ENCODE peak calls at places on chromosomes 16 and 17, in six cellular contexts. One of them, this sample, is unnamed.
A peak's percentile ranks its signal among the peaks of the same experiment; 100 is the strongest.

GRCh38 chr16:49838361-49838638 is 17.6 kb downstream of the ZNF423 start:
- DNase-seq in HCT116: no peak
- DNase-seq in K562: no peak
- DNase-seq in H1: no peak
- DNase-seq in NT2/D1: no peak
- DNase-seq in GM12878: no peak
- DNase-seq in this sample: no peak

GRCh38 chr17:62859146-62859545 is 51.0 kb upstream of the MARCHF10 start:
- DNase-seq in H1: peak; percentile 11
- DNase-seq in NT2/D1: no peak
- DNase-seq in K562: no peak
- DNase-seq in GM12878: no peak
- DNase-seq in HCT116: no peak
- DNase-seq in this sample: no peak

GRCh38 chr17:1181769-1182137 is 2.0 kb upstream of the ABR start:
- DNase-seq in GM12878: no peak
- DNase-seq in HCT116: no peak
- DNase-seq in NT2/D1: no peak
- DNase-seq in H1: no peak
- DNase-seq in K562: no peak
- DNase-seq in this sample: no peak

GRCh38 chr17:43342601-43342905 is 56.2 kb upstream of the ARL4D start:
- DNase-seq in K562: no peak
- DNase-seq in H1: no peak
- DNase-seq in GM12878: no peak
- DNase-seq in NT2/D1: no peak
- DNase-seq in HCT116: no peak
- DNase-seq in this sample: no peak

GRCh38 chr17:81249233-81250040 is 10.3 kb downstream of the NDUFAF8 start:
- DNase-seq in H1: no peak
- DNase-seq in NT2/D1: no peak
- DNase-seq in GM12878: no peak
- DNase-seq in K562: no peak
- DNase-seq in HCT116: no peak
- DNase-seq in this sample: peak; percentile 32

GRCh38 chr17:10429416-10430045 is 7.8 kb upstream of the MYH8 start:
- DNase-seq in H1: no peak
- DNase-seq in HCT116: no peak
- DNase-seq in GM12878: no peak
- DNase-seq in K562: no peak
- DNase-seq in NT2/D1: no peak
- DNase-seq in this sample: no peak

GRCh38 chr16:22671301-22672076 is 142.5 kb upstream of the HS3ST2 start:
- DNase-seq in K562: no peak
- DNase-seq in GM12878: no peak
- DNase-seq in H1: peak; percentile 48
- DNase-seq in NT2/D1: no peak
- DNase-seq in HCT116: no peak
- DNase-seq in this sample: no peak

GRCh38 chr17:81551458-81552243 is 502 bp downstream of the FAAP100 start:
- DNase-seq in NT2/D1: no peak
- DNase-seq in K562: peak; percentile 84
- DNase-seq in H1: no peak
- DNase-seq in HCT116: no peak
- DNase-seq in GM12878: no peak
- DNase-seq in this sample: peak; percentile 47

GRCh38 chr17:44844390-44844830 is 3.3 kb upstream of the HIGD1B start:
- DNase-seq in NT2/D1: no peak
- DNase-seq in GM12878: no peak
- DNase-seq in H1: no peak
- DNase-seq in HCT116: no peak
- DNase-seq in K562: no peak
- DNase-seq in this sample: peak; percentile 35

GRCh38 chr16:69872888-69873287 is 78.2 kb upstream of the CLEC18A start:
- DNase-seq in NT2/D1: no peak
- DNase-seq in H1: no peak
- DNase-seq in K562: no peak
- DNase-seq in HCT116: no peak
- DNase-seq in GM12878: no peak
- DNase-seq in this sample: no peak

GRCh38 chr16:19481769-19482168 is 40.1 kb downstream of the GDE1 start:
- DNase-seq in H1: no peak
- DNase-seq in GM12878: no peak
- DNase-seq in HCT116: no peak
- DNase-seq in K562: no peak
- DNase-seq in NT2/D1: no peak
- DNase-seq in this sample: no peak

GRCh38 chr17:41131979-41132378 is 8.0 kb upstream of the KRTAP4-12 start:
- DNase-seq in H1: no peak
- DNase-seq in NT2/D1: no peak
- DNase-seq in GM12878: no peak
- DNase-seq in K562: no peak
- DNase-seq in HCT116: peak; percentile 77
- DNase-seq in this sample: peak; percentile 23

GRCh38 chr16:78097522-78097921 is 1.9 kb upstream of the WWOX start:
- DNase-seq in HCT116: no peak
- DNase-seq in K562: no peak
- DNase-seq in H1: no peak
- DNase-seq in NT2/D1: no peak
- DNase-seq in GM12878: no peak
- DNase-seq in this sample: no peak

GRCh38 chr17:33046361-33047255 is 55.0 kb downstream of the SPACA3 start:
- DNase-seq in H1: no peak
- DNase-seq in K562: no peak
- DNase-seq in NT2/D1: no peak
- DNase-seq in HCT116: no peak
- DNase-seq in GM12878: no peak
- DNase-seq in this sample: no peak

GRCh38 chr17:37742762-37743611 is 1.9 kb downstream of the HNF1B start:
- DNase-seq in GM12878: no peak
- DNase-seq in K562: no peak
- DNase-seq in HCT116: no peak
- DNase-seq in NT2/D1: no peak
- DNase-seq in H1: peak; percentile 68
- DNase-seq in this sample: peak; percentile 64

GRCh38 chr17:82534401-82534812 is 14.9 kb downstream of the FOXK2 start:
- DNase-seq in K562: no peak
- DNase-seq in NT2/D1: no peak
- DNase-seq in H1: no peak
- DNase-seq in HCT116: no peak
- DNase-seq in GM12878: no peak
- DNase-seq in this sample: no peak

GRCh38 chr17:57478433-57478832 is 222.1 kb downstream of the MSI2 start:
- DNase-seq in GM12878: no peak
- DNase-seq in NT2/D1: no peak
- DNase-seq in HCT116: no peak
- DNase-seq in K562: no peak
- DNase-seq in H1: no peak
- DNase-seq in this sample: no peak

GRCh38 chr17:73343168-73343634 is 31.4 kb upstream of the CDC42EP4 start:
- DNase-seq in H1: peak; percentile 81
- DNase-seq in GM12878: no peak
- DNase-seq in HCT116: no peak
- DNase-seq in NT2/D1: peak; percentile 80
- DNase-seq in K562: peak; percentile 58
- DNase-seq in this sample: no peak

GRCh38 chr17:73341350-73342056 is 29.7 kb upstream of the CDC42EP4 start:
- DNase-seq in H1: peak; percentile 49
- DNase-seq in GM12878: no peak
- DNase-seq in NT2/D1: no peak
- DNase-seq in K562: no peak
- DNase-seq in HCT116: no peak
- DNase-seq in this sample: no peak

GRCh38 chr17:73342549-73343167 is 30.9 kb upstream of the CDC42EP4 start:
- DNase-seq in HCT116: no peak
- DNase-seq in H1: no peak
- DNase-seq in K562: peak; percentile 39
- DNase-seq in NT2/D1: no peak
- DNase-seq in GM12878: no peak
- DNase-seq in this sample: no peak

GRCh38 chr17:73343739-73344454 is 32.1 kb upstream of the CDC42EP4 start:
- DNase-seq in NT2/D1: no peak
- DNase-seq in K562: no peak
- DNase-seq in HCT116: no peak
- DNase-seq in H1: no peak
- DNase-seq in GM12878: no peak
- DNase-seq in this sample: no peak

GRCh38 chr17:73342057-73342522 is 30.3 kb upstream of the CDC42EP4 start:
- DNase-seq in GM12878: peak; percentile 20
- DNase-seq in K562: no peak
- DNase-seq in NT2/D1: peak; percentile 78
- DNase-seq in HCT116: no peak
- DNase-seq in H1: peak; percentile 78
- DNase-seq in this sample: no peak
- TF ChIP-seq ZNF274 in GM12878: no peak
- TF ChIP-seq ZNF274 in K562: no peak
- TF ChIP-seq ZNF274 in NT2/D1: no peak
- TF ChIP-seq ZNF274 in HCT116: no peak
- TF ChIP-seq ZNF274 in H1: no peak
- TF ChIP-seq ZNF274 in this sample: no peak

GRCh38 chr16:12096162-12096781 is 119.7 kb downstream of the SNX29 start:
- DNase-seq in GM12878: no peak
- DNase-seq in HCT116: no peak
- DNase-seq in NT2/D1: no peak
- DNase-seq in K562: no peak
- DNase-seq in H1: no peak
- DNase-seq in this sample: no peak

GRCh38 chr16:12099451-12100123 is 123.1 kb downstream of the SNX29 start:
- DNase-seq in GM12878: no peak
- DNase-seq in H1: no peak
- DNase-seq in NT2/D1: no peak
- DNase-seq in K562: no peak
- DNase-seq in HCT116: no peak
- DNase-seq in this sample: no peak

GRCh38 chr16:12098429-12099310 is 122.1 kb downstream of the SNX29 start:
- DNase-seq in GM12878: no peak
- DNase-seq in NT2/D1: no peak
- DNase-seq in H1: no peak
- DNase-seq in HCT116: no peak
- DNase-seq in K562: no peak
- DNase-seq in this sample: no peak

GRCh38 chr16:12096828-12097522 is 120.4 kb downstream of the SNX29 start:
- DNase-seq in GM12878: no peak
- DNase-seq in NT2/D1: no peak
- DNase-seq in K562: no peak
- DNase-seq in H1: no peak
- DNase-seq in HCT116: no peak
- DNase-seq in this sample: no peak

DNA sequence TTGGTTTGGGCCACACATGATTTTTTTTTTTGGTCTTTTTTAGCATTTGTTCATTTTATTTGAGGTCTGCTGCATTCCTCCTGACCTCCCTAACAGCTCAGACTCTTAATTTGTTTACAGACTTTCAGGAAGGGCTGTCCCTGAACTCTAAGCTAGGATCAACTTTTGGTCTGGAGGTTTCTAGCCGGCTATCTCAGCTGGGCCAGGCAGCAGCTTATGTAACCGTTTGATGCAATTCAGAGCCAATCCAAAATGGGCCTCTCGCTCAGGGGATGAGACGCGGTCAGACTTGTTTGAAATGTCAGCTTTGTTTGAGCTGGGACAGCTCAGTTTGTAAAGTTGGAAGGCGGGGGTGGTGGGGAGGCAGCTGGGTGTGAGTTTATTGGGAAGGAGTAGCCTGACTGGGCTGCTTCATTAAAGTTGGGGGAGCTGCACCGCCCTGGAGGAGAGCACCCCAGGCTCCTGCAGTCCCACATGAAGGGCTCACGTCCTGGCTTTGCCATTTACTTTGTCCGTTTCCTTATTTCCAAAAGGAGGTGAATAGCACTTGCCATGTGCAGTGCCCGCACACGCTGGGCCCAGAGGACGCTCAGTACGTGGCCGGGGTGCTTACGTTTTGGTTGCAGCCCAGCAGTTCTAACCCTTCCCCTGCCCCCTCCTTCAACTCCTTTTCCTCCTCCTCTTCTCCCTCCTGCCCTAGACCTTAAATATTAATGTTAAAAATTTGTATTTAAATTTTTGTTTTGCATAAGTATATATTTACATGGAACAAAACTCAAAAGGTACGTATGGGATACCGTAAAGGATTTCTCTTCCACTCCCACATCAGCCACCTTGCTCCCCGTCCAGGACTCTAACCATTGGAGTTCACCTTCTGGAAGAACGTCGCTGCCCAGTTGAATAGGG is 121.2 kb downstream of the SNX29 start:
- DNase-seq in HCT116: no peak
- DNase-seq in H1: no peak
- DNase-seq in GM12878: no peak
- DNase-seq in K562: no peak
- DNase-seq in NT2/D1: no peak
- DNase-seq in this sample: peak; percentile 98
- TF ChIP-seq YY1 in HCT116: no peak
- TF ChIP-seq YY1 in H1: no peak
- TF ChIP-seq YY1 in GM12878: no peak
- TF ChIP-seq YY1 in K562: no peak
- TF ChIP-seq YY1 in NT2/D1: no peak
- TF ChIP-seq YY1 in this sample: peak; percentile 79

GRCh38 chr17:7825206-7825980 is 8.6 kb upstream of the KDM6B start:
- DNase-seq in NT2/D1: no peak
- DNase-seq in H1: no peak
- DNase-seq in GM12878: no peak
- DNase-seq in HCT116: no peak
- DNase-seq in K562: no peak
- DNase-seq in this sample: peak; percentile 23
- TF ChIP-seq ZNF274 in NT2/D1: no peak
- TF ChIP-seq ZNF274 in H1: no peak
- TF ChIP-seq ZNF274 in GM12878: no peak
- TF ChIP-seq ZNF274 in HCT116: no peak
- TF ChIP-seq ZNF274 in K562: no peak
- TF ChIP-seq ZNF274 in this sample: no peak

DNA sequence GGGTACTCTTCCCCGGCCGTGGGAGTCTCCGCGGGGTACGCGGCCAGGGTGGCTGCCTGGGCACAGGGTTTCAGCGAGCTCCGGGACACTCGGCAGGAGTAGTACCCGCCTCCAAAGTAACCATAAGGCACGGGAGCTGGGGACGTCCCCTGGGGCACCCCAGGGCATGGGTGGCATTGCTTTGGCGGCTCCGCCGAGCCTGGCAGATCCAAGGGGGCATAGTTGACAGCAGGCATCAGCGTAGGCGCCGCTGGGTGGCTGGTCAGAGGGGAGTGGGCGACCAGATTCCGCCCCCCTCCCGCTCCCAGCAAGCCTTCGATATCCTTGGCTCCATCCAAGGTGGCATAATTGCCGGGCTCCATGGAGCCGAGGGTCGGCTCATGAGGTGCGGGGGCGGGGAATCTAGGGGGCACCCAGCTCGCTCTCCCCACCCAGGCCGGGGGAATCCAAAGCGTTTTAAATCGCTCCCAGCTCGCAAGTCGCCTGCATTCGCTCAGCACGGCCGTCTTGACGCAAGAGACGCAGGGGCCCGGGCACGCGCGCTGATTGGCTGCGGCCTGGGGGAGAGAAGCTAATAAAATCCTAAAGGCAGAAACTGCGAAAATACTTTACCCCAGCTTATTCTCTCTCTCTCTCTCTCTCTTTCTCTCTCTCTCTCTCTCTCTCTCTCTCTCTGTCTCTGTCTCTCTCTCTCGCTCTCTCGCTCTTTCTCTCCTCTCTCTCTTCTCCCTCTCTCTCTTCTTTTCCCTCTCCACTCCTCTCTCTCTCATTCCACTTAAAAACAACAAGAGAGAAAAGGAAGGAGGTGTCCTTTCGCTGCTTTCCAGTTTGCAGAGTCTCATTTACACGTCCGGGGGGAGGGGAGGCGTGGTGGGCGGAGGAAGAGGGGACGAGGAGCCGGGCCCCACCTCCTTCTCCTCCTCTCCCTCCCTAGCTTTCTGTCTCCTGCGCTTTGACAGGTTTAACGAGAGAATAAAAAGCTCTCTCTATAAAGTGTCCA is at the start of gene HOXB13:
- DNase-seq in H1: no peak
- DNase-seq in K562: peak; percentile 56
- DNase-seq in HCT116: peak; percentile 75
- DNase-seq in GM12878: no peak
- DNase-seq in NT2/D1: no peak
- DNase-seq in this sample: no peak
- TF ChIP-seq YY1 in H1: no peak
- TF ChIP-seq YY1 in K562: no peak
- TF ChIP-seq YY1 in HCT116: no peak
- TF ChIP-seq YY1 in GM12878: no peak
- TF ChIP-seq YY1 in NT2/D1: no peak
- TF ChIP-seq YY1 in this sample: no peak

This sample was measured in HepG2.